ENCODE peak calls at places on chromosomes 7 and 10, in nine cellular contexts. One of them, this sample, is unnamed.

GRCh38 chr7:26368542-26368941 is 76.9 kb downstream of the SNX10 start:
- DNase-seq in hepatocyte: no peak
- DNase-seq in BJ: no peak
- DNase-seq in right lobe of liver: no peak
- DNase-seq in coronary artery: no peak
- DNase-seq in AG10803: peak
- DNase-seq in astrocyte: no peak
- DNase-seq in neural progenitor cell: no peak
- DNase-seq in fibroblast of lung: peak
- DNase-seq in this sample: no peak

GRCh38 chr10:78703581-78703980 is 365.2 kb upstream of the ZMIZ1 start:
- DNase-seq in hepatocyte: no peak
- DNase-seq in BJ: peak
- DNase-seq in right lobe of liver: no peak
- DNase-seq in coronary artery: no peak
- DNase-seq in AG10803: peak
- DNase-seq in astrocyte: no peak
- DNase-seq in neural progenitor cell: no peak
- DNase-seq in fibroblast of lung: no peak
- DNase-seq in this sample: no peak

GRCh38 chr10:89553064-89553734 is 17.8 kb upstream of the SLC16A12 start:
- DNase-seq in hepatocyte: peak
- DNase-seq in BJ: peak
- DNase-seq in right lobe of liver: no peak
- DNase-seq in coronary artery: no peak
- DNase-seq in AG10803: peak
- DNase-seq in astrocyte: peak
- DNase-seq in neural progenitor cell: no peak
- DNase-seq in fibroblast of lung: peak
- DNase-seq in this sample: no peak

GRCh38 chr10:88253-88652 is 39.2 kb upstream of the TUBB8 start:
- DNase-seq in hepatocyte: no peak
- DNase-seq in BJ: no peak
- DNase-seq in right lobe of liver: no peak
- DNase-seq in coronary artery: no peak
- DNase-seq in AG10803: no peak
- DNase-seq in astrocyte: no peak
- DNase-seq in neural progenitor cell: no peak
- DNase-seq in fibroblast of lung: no peak
- DNase-seq in this sample: no peak

GRCh38 chr10:131242007-131242406 is 69.5 kb downstream of the TCERG1L start:
- DNase-seq in hepatocyte: peak
- DNase-seq in BJ: no peak
- DNase-seq in right lobe of liver: no peak
- DNase-seq in coronary artery: no peak
- DNase-seq in AG10803: no peak
- DNase-seq in astrocyte: no peak
- DNase-seq in neural progenitor cell: peak
- DNase-seq in fibroblast of lung: no peak
- DNase-seq in this sample: no peak

GRCh38 chr7:64314493-64315020 is 796 bp downstream of the ZNF736 start:
- DNase-seq in hepatocyte: no peak
- DNase-seq in BJ: no peak
- DNase-seq in right lobe of liver: no peak
- DNase-seq in coronary artery: no peak
- DNase-seq in AG10803: no peak
- DNase-seq in astrocyte: no peak
- DNase-seq in neural progenitor cell: no peak
- DNase-seq in fibroblast of lung: no peak
- DNase-seq in this sample: peak

GRCh38 chr7:898460-898854 is 22.1 kb downstream of the GET4 start:
- DNase-seq in hepatocyte: no peak
- DNase-seq in BJ: no peak
- DNase-seq in right lobe of liver: no peak
- DNase-seq in coronary artery: no peak
- DNase-seq in AG10803: no peak
- DNase-seq in astrocyte: no peak
- DNase-seq in neural progenitor cell: no peak
- DNase-seq in fibroblast of lung: no peak
- DNase-seq in this sample: no peak

GRCh38 chr10:126161691-126162090 is 226.6 kb downstream of the ADAM12 start:
- DNase-seq in hepatocyte: no peak
- DNase-seq in BJ: no peak
- DNase-seq in right lobe of liver: no peak
- DNase-seq in coronary artery: no peak
- DNase-seq in AG10803: no peak
- DNase-seq in astrocyte: no peak
- DNase-seq in neural progenitor cell: no peak
- DNase-seq in fibroblast of lung: no peak
- DNase-seq in this sample: no peak

GRCh38 chr10:73591935-73592699 is 975 bp upstream of the USP54 start:
- DNase-seq in hepatocyte: peak
- DNase-seq in BJ: peak
- DNase-seq in right lobe of liver: peak
- DNase-seq in coronary artery: no peak
- DNase-seq in AG10803: peak
- DNase-seq in astrocyte: peak
- DNase-seq in neural progenitor cell: peak
- DNase-seq in fibroblast of lung: peak
- DNase-seq in this sample: no peak

GRCh38 chr7:27873981-27874957 is 134.3 kb downstream of the TAX1BP1 start:
- DNase-seq in hepatocyte: no peak
- DNase-seq in BJ: no peak
- DNase-seq in right lobe of liver: peak
- DNase-seq in coronary artery: no peak
- DNase-seq in AG10803: peak
- DNase-seq in astrocyte: peak
- DNase-seq in neural progenitor cell: no peak
- DNase-seq in fibroblast of lung: peak
- DNase-seq in this sample: no peak

GRCh38 chr10:71025535-71025934 is 137.2 kb upstream of the PCBD1 start:
- DNase-seq in hepatocyte: peak
- DNase-seq in BJ: no peak
- DNase-seq in right lobe of liver: no peak
- DNase-seq in coronary artery: no peak
- DNase-seq in AG10803: no peak
- DNase-seq in astrocyte: no peak
- DNase-seq in neural progenitor cell: no peak
- DNase-seq in fibroblast of lung: no peak
- DNase-seq in this sample: no peak

GRCh38 chr7:151381333-151382078 is 28.3 kb downstream of the WDR86 start:
- DNase-seq in hepatocyte: no peak
- DNase-seq in BJ: no peak
- DNase-seq in right lobe of liver: peak
- DNase-seq in coronary artery: no peak
- DNase-seq in AG10803: no peak
- DNase-seq in astrocyte: no peak
- DNase-seq in neural progenitor cell: peak
- DNase-seq in fibroblast of lung: no peak
- DNase-seq in this sample: no peak

GRCh38 chr7:18754766-18755165 is 259.2 kb downstream of the HDAC9 start:
- DNase-seq in hepatocyte: no peak
- DNase-seq in BJ: no peak
- DNase-seq in right lobe of liver: no peak
- DNase-seq in coronary artery: no peak
- DNase-seq in AG10803: peak
- DNase-seq in astrocyte: peak
- DNase-seq in neural progenitor cell: no peak
- DNase-seq in fibroblast of lung: peak
- DNase-seq in this sample: no peak

GRCh38 chr10:123270221-123270620 is 116.0 kb downstream of the BUB3 start:
- DNase-seq in hepatocyte: no peak
- DNase-seq in BJ: peak
- DNase-seq in right lobe of liver: no peak
- DNase-seq in coronary artery: no peak
- DNase-seq in AG10803: peak
- DNase-seq in astrocyte: peak
- DNase-seq in neural progenitor cell: no peak
- DNase-seq in fibroblast of lung: peak
- DNase-seq in this sample: no peak

DNA sequence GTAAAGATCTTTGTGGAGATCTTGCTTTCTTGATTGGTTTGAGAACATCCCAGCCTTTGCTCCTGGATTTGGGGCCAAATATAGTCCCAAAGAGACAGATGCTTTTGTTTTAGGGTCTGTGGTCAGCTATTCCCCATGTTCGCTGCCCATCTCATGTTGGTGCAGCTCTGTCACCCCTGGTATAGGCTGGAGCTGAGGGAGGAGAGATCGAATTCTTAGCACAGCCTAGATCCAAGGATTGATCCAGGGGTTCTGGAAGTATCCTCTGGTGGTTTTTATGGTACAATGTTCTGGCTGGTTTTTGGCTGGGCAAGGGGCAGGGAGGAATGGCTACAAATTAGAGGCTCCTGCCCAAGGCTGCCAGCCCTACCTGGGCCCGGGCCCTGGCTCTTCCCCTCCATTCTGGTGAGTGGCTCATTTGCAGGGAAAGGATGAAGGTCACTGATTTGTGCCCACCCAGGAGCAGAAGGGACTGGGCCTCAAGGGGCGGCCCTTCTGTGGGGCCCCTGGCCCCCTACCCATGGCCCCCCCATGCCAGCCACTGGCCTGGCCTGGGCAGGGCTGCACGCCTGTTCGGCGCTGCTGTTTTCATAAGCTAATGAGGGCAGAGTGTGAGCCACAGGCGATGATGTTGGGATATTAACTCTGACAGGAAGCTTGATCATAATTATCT is 600.5 kb downstream of the LRMDA start:
- DNase-seq in hepatocyte: no peak
- DNase-seq in BJ: no peak
- DNase-seq in right lobe of liver: no peak
- DNase-seq in coronary artery: no peak
- DNase-seq in AG10803: no peak
- DNase-seq in astrocyte: no peak
- DNase-seq in neural progenitor cell: no peak
- DNase-seq in fibroblast of lung: no peak
- DNase-seq in this sample: no peak
- H3K4me3 ChIP-seq in hepatocyte: no peak
- H3K4me3 ChIP-seq in BJ: no peak
- H3K4me3 ChIP-seq in right lobe of liver: peak
- H3K4me3 ChIP-seq in coronary artery: no peak
- H3K4me3 ChIP-seq in AG10803: no peak
- H3K4me3 ChIP-seq in astrocyte: no peak
- H3K4me3 ChIP-seq in neural progenitor cell: no peak
- H3K4me3 ChIP-seq in fibroblast of lung: no peak
- H3K4me3 ChIP-seq in this sample: no peak

GRCh38 chr7:100148225-100148558 is 526 bp upstream of the LAMTOR4 start:
- DNase-seq in hepatocyte: no peak
- DNase-seq in BJ: no peak
- DNase-seq in right lobe of liver: no peak
- DNase-seq in coronary artery: no peak
- DNase-seq in AG10803: no peak
- DNase-seq in astrocyte: no peak
- DNase-seq in neural progenitor cell: no peak
- DNase-seq in fibroblast of lung: no peak
- DNase-seq in this sample: no peak

GRCh38 chr7:100152404-100152803 is 3.7 kb downstream of the LAMTOR4 start:
- DNase-seq in hepatocyte: no peak
- DNase-seq in BJ: no peak
- DNase-seq in right lobe of liver: no peak
- DNase-seq in coronary artery: no peak
- DNase-seq in AG10803: no peak
- DNase-seq in astrocyte: no peak
- DNase-seq in neural progenitor cell: no peak
- DNase-seq in fibroblast of lung: no peak
- DNase-seq in this sample: no peak

GRCh38 chr7:100152937-100153666 is 4.4 kb downstream of the LAMTOR4 start:
- DNase-seq in hepatocyte: no peak
- DNase-seq in BJ: no peak
- DNase-seq in right lobe of liver: no peak
- DNase-seq in coronary artery: no peak
- DNase-seq in AG10803: no peak
- DNase-seq in astrocyte: no peak
- DNase-seq in neural progenitor cell: no peak
- DNase-seq in fibroblast of lung: no peak
- DNase-seq in this sample: no peak

GRCh38 chr7:100147278-100147677 is 1.4 kb upstream of the LAMTOR4 start:
- DNase-seq in hepatocyte: no peak
- DNase-seq in BJ: no peak
- DNase-seq in right lobe of liver: no peak
- DNase-seq in coronary artery: no peak
- DNase-seq in AG10803: no peak
- DNase-seq in astrocyte: no peak
- DNase-seq in neural progenitor cell: no peak
- DNase-seq in fibroblast of lung: no peak
- DNase-seq in this sample: no peak

DNA sequence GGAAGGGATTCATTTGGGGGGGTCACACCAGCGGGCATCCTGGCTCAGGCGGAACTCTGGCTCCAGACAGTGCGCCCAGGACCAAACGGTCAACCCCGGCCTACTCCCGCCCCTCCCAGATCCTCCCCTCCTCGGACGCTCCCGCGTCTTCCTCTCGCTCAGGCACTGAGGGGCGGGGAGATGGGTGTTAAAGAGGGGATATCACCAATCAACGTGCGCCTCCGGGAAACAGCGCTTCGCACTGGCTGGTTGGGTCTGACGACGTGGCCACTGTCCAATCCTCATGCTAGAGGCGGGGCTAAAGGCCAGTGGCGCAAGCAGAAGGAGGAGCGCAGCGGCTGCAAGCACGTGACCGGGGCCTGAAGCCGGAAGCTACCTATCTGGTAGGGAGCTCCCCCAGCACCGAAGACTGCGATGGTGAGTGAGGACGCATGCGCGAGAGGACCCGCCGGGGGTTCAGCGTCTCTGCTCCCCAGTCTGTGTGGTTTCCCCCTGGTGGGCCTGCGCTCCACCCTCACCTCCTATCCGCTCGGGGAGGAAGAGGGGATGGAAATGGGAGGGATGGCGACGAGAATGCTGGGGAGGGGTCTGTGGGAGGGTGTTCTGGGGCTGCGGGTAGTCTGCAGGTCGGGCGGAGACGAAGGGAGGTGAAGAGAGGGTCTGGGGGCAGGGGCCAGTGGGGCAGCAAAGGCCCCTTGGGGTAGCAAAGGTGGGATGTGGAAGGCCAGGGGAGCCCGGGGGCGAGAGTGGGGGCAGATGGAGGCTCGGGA is at the start of gene LAMTOR4:
- DNase-seq in hepatocyte: peak
- DNase-seq in BJ: peak
- DNase-seq in right lobe of liver: peak
- DNase-seq in coronary artery: peak
- DNase-seq in AG10803: peak
- DNase-seq in astrocyte: peak
- DNase-seq in neural progenitor cell: peak
- DNase-seq in fibroblast of lung: peak
- DNase-seq in this sample: peak
- TF ChIP-seq CTCF in hepatocyte: no peak
- TF ChIP-seq CTCF in BJ: no peak
- TF ChIP-seq CTCF in right lobe of liver: no peak
- TF ChIP-seq CTCF in coronary artery: no peak
- TF ChIP-seq CTCF in AG10803: no peak
- TF ChIP-seq CTCF in astrocyte: no peak
- TF ChIP-seq CTCF in neural progenitor cell: peak
- TF ChIP-seq CTCF in fibroblast of lung: no peak
- TF ChIP-seq CTCF in this sample: peak

GRCh38 chr7:111730476-111731300 is 168.4 kb upstream of the IMMP2L start:
- DNase-seq in hepatocyte: peak
- DNase-seq in BJ: no peak
- DNase-seq in right lobe of liver: no peak
- DNase-seq in coronary artery: no peak
- DNase-seq in AG10803: peak
- DNase-seq in astrocyte: peak
- DNase-seq in neural progenitor cell: peak
- DNase-seq in fibroblast of lung: peak
- DNase-seq in this sample: no peak
- H3K4me3 ChIP-seq in hepatocyte: no peak
- H3K4me3 ChIP-seq in BJ: no peak
- H3K4me3 ChIP-seq in right lobe of liver: no peak
- H3K4me3 ChIP-seq in coronary artery: no peak
- H3K4me3 ChIP-seq in AG10803: no peak
- H3K4me3 ChIP-seq in astrocyte: no peak
- H3K4me3 ChIP-seq in neural progenitor cell: no peak
- H3K4me3 ChIP-seq in fibroblast of lung: no peak
- H3K4me3 ChIP-seq in this sample: no peak

GRCh38 chr10:112361951-112362770 is 11.8 kb upstream of the ACSL5 start:
- DNase-seq in hepatocyte: no peak
- DNase-seq in BJ: no peak
- DNase-seq in right lobe of liver: no peak
- DNase-seq in coronary artery: peak
- DNase-seq in AG10803: peak
- DNase-seq in astrocyte: peak
- DNase-seq in neural progenitor cell: no peak
- DNase-seq in fibroblast of lung: peak
- DNase-seq in this sample: no peak
- TF ChIP-seq CTCF in hepatocyte: no peak
- TF ChIP-seq CTCF in BJ: no peak
- TF ChIP-seq CTCF in right lobe of liver: no peak
- TF ChIP-seq CTCF in coronary artery: no peak
- TF ChIP-seq CTCF in AG10803: no peak
- TF ChIP-seq CTCF in astrocyte: no peak
- TF ChIP-seq CTCF in neural progenitor cell: no peak
- TF ChIP-seq CTCF in fibroblast of lung: no peak
- TF ChIP-seq CTCF in this sample: no peak